ENCODE peak calls at places on chromosomes 7 and 10, in six cellular contexts. H is HCT116, G is PC-3, D is fibroblast of lung, M is neural progenitor cell, T is endothelial cell of umbilical vein. Y is an unnamed sample.

GRCh38 chr10:32680803-32681557 is 235.0 kb downstream of the CCDC7 start:
- DNase-seq in H (peak; percentile 16), G (no peak), D (no peak), M (peak; percentile 72), T (no peak), Y (peak; percentile 10)

GRCh38 chr7:51154201-51154600 is 162.4 kb downstream of the COBL start:
- DNase-seq in D (no peak), G (no peak), T (no peak), H (no peak), M (no peak), Y (no peak)

GRCh38 chr7:155861480-155861868 is 49.2 kb upstream of the SHH start:
- DNase-seq in M (no peak), H (no peak), G (peak; percentile 29), T (no peak), D (peak; percentile 9), Y (no peak)

GRCh38 chr7:136530831-136531230 is 337.6 kb upstream of the CHRM2 start:
- DNase-seq in M (no peak), H (no peak), T (no peak), D (no peak), G (no peak), Y (no peak)

GRCh38 chr7:114141415-114141814 is 222.6 kb upstream of the PPP1R3A start:
- DNase-seq in T (no peak), M (peak; percentile 17), G (no peak), D (no peak), H (no peak), Y (no peak)

GRCh38 chr10:22911889-22912762 is 15.7 kb upstream of the ARMC3 start:
- DNase-seq in D (peak; percentile 47), T (peak; percentile 35), M (no peak), H (no peak), G (no peak), Y (peak; percentile 10)

GRCh38 chr7:103773726-103774125 is 215.7 kb downstream of the RELN start:
- DNase-seq in M (no peak), T (no peak), D (no peak), G (no peak), H (no peak), Y (no peak)

GRCh38 chr10:99551616-99552015 is 18.9 kb downstream of the NKX2-3 start:
- DNase-seq in D (no peak), G (no peak), T (no peak), M (no peak), H (no peak), Y (no peak)

GRCh38 chr10:95476482-95477174 is 84.5 kb downstream of the SORBS1 start:
- DNase-seq in M (no peak), H (no peak), G (no peak), D (no peak), T (no peak), Y (no peak)

GRCh38 chr7:107105591-107106245 is 61.2 kb downstream of the PRKAR2B start:
- DNase-seq in D (no peak), H (no peak), G (no peak), T (no peak), M (no peak), Y (no peak)

GRCh38 chr10:15370212-15370740 is 813 bp downstream of the FAM171A1 start:
- DNase-seq in H (no peak), T (peak; percentile 32), G (no peak), M (peak; percentile 53), D (peak; percentile 42), Y (no peak)

GRCh38 chr10:86001521-86001920 is 365.1 kb downstream of the GRID1 start:
- DNase-seq in D (no peak), T (no peak), M (no peak), H (no peak), G (no peak), Y (no peak)

GRCh38 chr10:59905066-59905734 is 1.2 kb downstream of the CCDC6 start:
- DNase-seq in T (peak; percentile 44), H (no peak), G (peak; percentile 42), M (peak; percentile 68), D (no peak), Y (peak; percentile 16)

GRCh38 chr7:29422829-29423228 is 140.8 kb upstream of the PRR15 start:
- DNase-seq in H (no peak), T (no peak), D (no peak), M (no peak), G (no peak), Y (no peak)

GRCh38 chr10:73553316-73553715 is 37.8 kb downstream of the USP54 start:
- DNase-seq in M (peak; percentile 82), H (no peak), T (no peak), G (no peak), D (no peak), Y (no peak)

GRCh38 chr10:32199724-32200394 is 143.6 kb upstream of the KIF5B start:
- DNase-seq in T (no peak), M (no peak), G (no peak), H (no peak), D (no peak), Y (no peak)

GRCh38 chr7:68622500-68622899 is 975.8 kb upstream of the AUTS2 start:
- DNase-seq in H (no peak), D (no peak), G (no peak), M (no peak), T (no peak), Y (no peak)

GRCh38 chr7:18521236-18521589 is 25.7 kb downstream of the HDAC9 start:
- DNase-seq in T (no peak), D (no peak), G (no peak), H (no peak), M (no peak), Y (no peak)

DNA sequence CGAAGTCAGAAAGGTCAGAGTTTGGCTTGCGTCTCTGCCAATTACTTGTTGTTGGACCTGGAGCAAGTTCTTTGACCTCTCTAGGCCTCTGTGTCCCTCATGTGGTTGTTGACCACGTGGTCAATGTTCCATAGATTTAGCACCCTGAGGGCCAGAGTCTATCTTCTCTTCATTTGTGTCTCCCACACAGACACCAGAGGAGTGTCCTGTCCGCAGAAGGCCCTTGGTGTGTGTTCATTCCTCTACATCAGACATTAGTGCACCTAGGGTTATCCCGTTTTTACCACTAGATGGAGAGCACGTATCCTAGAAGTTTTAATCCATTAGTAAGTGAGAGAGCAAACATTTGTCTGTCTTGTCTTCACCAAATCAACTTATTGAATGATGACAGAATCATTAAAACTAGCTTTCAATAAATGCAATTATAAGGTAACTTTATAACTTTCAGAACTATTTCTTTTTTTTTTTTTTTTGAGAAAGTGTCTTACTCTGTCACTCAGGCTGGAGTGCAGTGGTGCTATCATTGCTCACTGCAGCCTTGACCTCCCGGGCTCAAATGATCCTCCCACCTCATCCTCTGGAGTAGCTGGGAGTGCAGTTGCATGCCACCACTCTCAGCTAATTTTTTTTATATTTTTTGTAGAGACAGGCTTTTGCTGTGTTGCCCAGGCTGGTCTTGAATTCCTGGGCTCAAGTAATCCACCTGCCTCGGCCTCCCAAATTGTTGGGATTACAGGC is 122.5 kb upstream of the ANKRD1 start:
- DNase-seq in T (peak; percentile 56), M (peak; percentile 53), H (peak; percentile 21), G (peak; percentile 46), D (peak; percentile 45), Y (no peak)
- H3K4me1 ChIP-seq in T (no peaks in the 10 kb centered on the region), M (peaks cover 5% of the 10 kb centered on the region), H (no peaks in the 10 kb centered on the region), G (no peaks in the 10 kb centered on the region), D (no peaks in the 10 kb centered on the region), Y (no peaks in the 10 kb centered on the region)

GRCh38 chr7:74477188-74477587 is 23.5 kb downstream of the GTF2IRD1 start:
- DNase-seq in G (no peak), D (no peak), M (no peak), H (no peak), T (no peak), Y (no peak)
- H3K9ac ChIP-seq in G (peak overlapping the region; percentile 52), D (peak overlapping the region; percentile 62), M (no peak overlapping the region), H (peak overlapping the region; percentile 11), T (no peak overlapping the region), Y (peak overlapping the region; percentile 67)

GRCh38 chr10:123394382-123394781 is 240.2 kb downstream of the BUB3 start:
- DNase-seq in M (no peak), D (no peak), T (no peak), G (no peak), H (no peak), Y (no peak)
- H3K4me1 ChIP-seq in M (peaks cover 6% of the 10 kb centered on the region), D (no peaks in the 10 kb centered on the region), T (no peaks in the 10 kb centered on the region), G (no peaks in the 10 kb centered on the region), H (no peaks in the 10 kb centered on the region), Y (no peaks in the 10 kb centered on the region)

DNA sequence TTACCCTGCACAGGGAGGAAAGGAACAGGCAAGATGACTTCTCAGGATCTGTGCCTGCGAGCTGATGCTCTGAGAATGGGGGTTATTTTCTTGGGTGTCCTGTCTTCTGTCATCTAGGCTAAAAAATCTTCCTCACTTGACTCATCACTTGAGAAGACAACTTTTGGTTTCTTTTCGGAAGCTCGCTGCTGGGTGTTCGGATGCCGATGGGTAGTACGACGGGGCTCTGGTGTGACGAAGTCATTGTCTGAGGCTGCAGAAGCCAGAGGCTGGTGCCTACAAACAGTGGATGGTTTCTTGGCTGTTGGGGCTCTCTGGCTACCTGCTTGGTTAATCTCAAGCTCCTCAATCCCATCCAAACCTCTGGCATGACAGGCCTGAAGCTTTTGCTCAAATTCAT is 92.2 kb downstream of the NPSR1 start:
- DNase-seq in G (no peak), M (no peak), H (no peak), D (no peak), T (no peak), Y (no peak)
- H3K9ac ChIP-seq in G (no peak overlapping the region), M (no peak overlapping the region), H (no peak overlapping the region), D (no peak overlapping the region), T (no peak overlapping the region), Y (no peak overlapping the region)

GRCh38 chr10:112584276-112584675 is 137.3 kb downstream of the VTI1A start:
- DNase-seq in D (no peak), H (no peak), T (no peak), M (no peak), G (peak; percentile 52), Y (peak; percentile 33)

GRCh38 chr10:112583236-112583919 is 136.4 kb downstream of the VTI1A start:
- DNase-seq in H (no peak), T (no peak), D (no peak), M (peak; percentile 60), G (no peak), Y (no peak)

GRCh38 chr10:112585960-112586359 is 138.9 kb downstream of the VTI1A start:
- DNase-seq in G (no peak), T (no peak), M (no peak), H (no peak), D (peak; percentile 14), Y (peak; percentile 41)

GRCh38 chr10:112587709-112588108 is 140.7 kb downstream of the VTI1A start:
- DNase-seq in D (no peak), M (no peak), H (no peak), G (no peak), T (no peak), Y (peak; percentile 58)

DNA sequence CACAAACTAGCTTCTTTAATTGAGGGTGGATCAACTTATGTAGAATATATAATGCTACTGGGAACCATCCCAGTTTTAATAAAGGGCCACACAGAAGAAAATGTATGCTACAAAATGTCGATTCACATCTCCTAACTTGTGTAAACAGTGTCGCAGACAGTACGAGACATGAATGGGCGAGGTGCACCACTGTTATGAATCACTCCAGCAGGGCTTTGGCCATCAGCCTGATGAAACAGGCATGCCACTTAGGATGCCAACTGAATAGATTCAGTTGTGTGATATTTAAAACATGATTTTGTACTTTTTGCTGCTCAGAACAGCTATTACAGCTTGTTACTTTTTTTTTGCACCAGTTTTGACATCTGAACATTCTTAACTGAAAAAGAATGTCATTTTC is 138.0 kb downstream of the VTI1A start:
- DNase-seq in D (peak; percentile 53), H (peak; percentile 36), T (no peak), M (no peak), G (peak; percentile 77), Y (peak; percentile 59)
- H3K4me1 ChIP-seq in D (no peaks in the 10 kb centered on the region), H (peaks cover 32% of the 10 kb centered on the region), T (no peaks in the 10 kb centered on the region), M (peaks cover 41% of the 10 kb centered on the region), G (peaks cover 34% of the 10 kb centered on the region), Y (peaks cover 19% of the 10 kb centered on the region)